ENCODE peak calls at places on chromosomes 16 and 17, in eight cellular contexts. C, V, Q, W, P, Z, S and D are unnamed samples.
A peak's percentile ranks its signal among the peaks of the same experiment; 100 is the strongest.

GRCh38 chr16:19167710-19168172 is 299 bp upstream of the SYT17 start:
- DNase-seq in P (no peak), S (peak; percentile 60), W (peak; percentile 50), Z (peak; percentile 60), V (peak; percentile 81), Q (peak; percentile 65), C (peak; percentile 90), D (peak; percentile 66)

GRCh38 chr17:8753976-8754440 is 4.3 kb downstream of the SPDYE4 start:
- DNase-seq in P (no peak), C (peak; percentile 64), W (no peak), S (peak; percentile 34), Q (peak; percentile 21), Z (peak; percentile 31), V (no peak), D (peak; percentile 21)

GRCh38 chr17:81831957-81832607 is 1.0 kb downstream of the MCRIP1 start:
- DNase-seq in W (no peak), C (no peak), Z (no peak), S (no peak), Q (no peak), P (no peak), V (no peak), D (peak; percentile 84)

GRCh38 chr16:878886-879285 is 78.4 kb upstream of the GNG13 start:
- DNase-seq in Q (no peak), P (no peak), C (no peak), S (no peak), W (no peak), V (no peak), Z (no peak), D (no peak)

GRCh38 chr17:54899721-54900456 is 763 bp upstream of the TOM1L1 start:
- DNase-seq in P (no peak), Z (no peak), Q (no peak), V (peak; percentile 33), S (peak; percentile 27), W (peak; percentile 29), C (no peak), D (no peak)

GRCh38 chr17:72372185-72372584 is 251.4 kb downstream of the SOX9 start:
- DNase-seq in P (no peak), Z (no peak), W (no peak), S (no peak), C (no peak), Q (no peak), V (no peak), D (no peak)

GRCh38 chr17:40415390-40415789 is 2.3 kb downstream of the TOP2A start:
- DNase-seq in P (no peak), Q (peak; percentile 47), S (peak; percentile 38), W (no peak), C (peak; percentile 57), V (no peak), Z (no peak), D (peak; percentile 61)

GRCh38 chr17:66975188-66975587 is 10.7 kb downstream of the CACNG4 start:
- DNase-seq in V (no peak), S (no peak), W (no peak), Z (no peak), P (no peak), Q (no peak), C (no peak), D (no peak)

GRCh38 chr17:39062846-39063680 is 88.4 kb downstream of the PLXDC1 start:
- DNase-seq in W (no peak), S (no peak), P (no peak), C (no peak), Q (no peak), V (no peak), Z (no peak), D (no peak)

GRCh38 chr16:27759301-27759871 is 209.4 kb downstream of the KATNIP start:
- DNase-seq in C (no peak), Z (no peak), W (no peak), P (no peak), V (no peak), Q (peak; percentile 58), S (no peak), D (no peak)

GRCh38 chr16:52235186-52235585 is 311.8 kb downstream of the TOX3 start:
- DNase-seq in S (no peak), Z (no peak), W (no peak), V (no peak), Q (no peak), P (no peak), C (no peak), D (no peak)

GRCh38 chr16:24988593-24989338 is 26.4 kb downstream of the ARHGAP17 start:
- DNase-seq in Z (peak; percentile 6), P (no peak), C (peak; percentile 49), S (peak; percentile 75), Q (peak; percentile 92), V (no peak), W (no peak), D (no peak)

GRCh38 chr16:67441907-67442306 is 11.0 kb downstream of the HSD11B2 start:
- DNase-seq in C (no peak), P (no peak), Z (no peak), Q (no peak), S (no peak), W (no peak), V (no peak), D (no peak)

GRCh38 chr17:20084621-20085282 is 75.6 kb downstream of the SPECC1 start:
- DNase-seq in C (no peak), S (no peak), V (no peak), W (no peak), Z (no peak), P (no peak), Q (no peak), D (no peak)

GRCh38 chr16:73311857-73312723 is 264.2 kb upstream of the ZFHX3 start:
- DNase-seq in Z (no peak), P (no peak), Q (no peak), W (no peak), V (no peak), S (no peak), C (no peak), D (no peak)

GRCh38 chr16:85462405-85463227 is 150.5 kb upstream of the GSE1 start:
- DNase-seq in C (no peak), Z (no peak), S (no peak), W (no peak), V (no peak), Q (no peak), P (no peak), D (peak; percentile 82)

GRCh38 chr16:30041841-30042240 is 10.8 kb upstream of the TLCD3B start:
- DNase-seq in S (no peak), Q (peak; percentile 66), V (no peak), Z (no peak), W (no peak), P (no peak), C (no peak), D (peak; percentile 45)

GRCh38 chr16:89787365-89787805 is 29.1 kb downstream of the FANCA start:
- DNase-seq in W (no peak), Z (no peak), S (peak; percentile 35), V (no peak), P (no peak), C (no peak), Q (no peak), D (no peak)

GRCh38 chr17:27605409-27605808 is 25.6 kb upstream of the LGALS9 start:
- DNase-seq in P (no peak), C (no peak), Q (no peak), W (no peak), V (no peak), Z (no peak), S (no peak), D (no peak)

GRCh38 chr16:57536306-57537193 is at the start of gene CCDC102A:
- DNase-seq in C (no peak), Z (no peak), V (peak; percentile 62), W (no peak), P (no peak), Q (peak; percentile 49), S (no peak), D (peak; percentile 85)

GRCh38 chr17:21462259-21462658 is 86.1 kb downstream of the KCNJ12 start:
- DNase-seq in V (no peak), C (no peak), S (no peak), Q (no peak), P (no peak), Z (no peak), W (no peak), D (no peak)

GRCh38 chr17:82489117-82489516 is 30.4 kb upstream of the FOXK2 start:
- DNase-seq in Z (no peak), V (no peak), P (no peak), S (no peak), W (no peak), C (no peak), Q (no peak), D (no peak)

GRCh38 chr16:79334127-79334526 is 266.4 kb downstream of the MAF start:
- DNase-seq in W (no peak), V (peak; percentile 73), Q (no peak), S (peak; percentile 16), P (no peak), Z (no peak), C (peak; percentile 4), D (peak; percentile 41)

GRCh38 chr16:52613508-52613907 is 66.6 kb upstream of the TOX3 start:
- DNase-seq in Q (no peak), V (no peak), C (no peak), S (no peak), W (no peak), P (no peak), Z (no peak), D (peak; percentile 9)

GRCh38 chr17:15945493-15946209 is 721 bp downstream of the ADORA2B start:
- DNase-seq in P (no peak), Q (no peak), C (no peak), S (no peak), Z (no peak), V (peak; percentile 31), W (no peak), D (peak; percentile 48)

DNA sequence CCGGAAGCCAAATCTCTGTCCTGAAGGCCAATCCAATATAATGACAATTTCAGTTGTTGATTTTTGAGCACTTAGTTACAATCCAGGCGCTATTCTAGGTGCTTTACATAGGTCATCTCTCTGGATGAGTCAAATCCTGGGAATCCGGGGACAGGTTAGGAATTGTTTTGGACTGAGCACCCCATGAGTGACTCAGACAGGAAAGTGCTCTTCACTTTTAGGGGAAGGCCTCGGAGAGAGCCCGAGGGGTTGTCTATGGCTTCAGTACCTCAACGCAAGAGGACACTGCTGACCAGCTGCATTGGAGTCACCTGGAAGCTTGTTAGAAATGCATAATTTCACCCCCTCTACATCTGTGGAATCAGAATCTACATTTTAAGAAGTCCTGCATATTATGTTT is 108.8 kb downstream of the IRX5 start:
- DNase-seq in Q (no peak), Z (no peak), V (no peak), W (no peak), S (no peak), P (no peak), C (no peak), D (no peak)
- TF ChIP-seq MAX in Q (no peak), Z (no peak), V (no peak), W (no peak), S (no peak), P (no peak), C (no peak), D (no peak)

GRCh38 chr17:33267279-33267790 is 25.8 kb downstream of the ASIC2 start:
- DNase-seq in S (no peak), C (peak; percentile 71), V (no peak), P (no peak), Q (peak; percentile 6), Z (no peak), W (no peak), D (no peak)
- TF ChIP-seq MAX in S (no peak), C (peak; percentile 57), V (no peak), P (no peak), Q (no peak), Z (no peak), W (no peak), D (no peak)

GRCh38 chr17:14205992-14206461 is 30.6 kb downstream of the CDRT15 start:
- DNase-seq in V (no peak), P (no peak), W (no peak), S (no peak), Z (peak; percentile 86), Q (no peak), C (no peak), D (no peak)
- TF ChIP-seq MAX in V (no peak), P (no peak), W (no peak), S (no peak), Z (peak; percentile 91), Q (no peak), C (no peak), D (no peak)

GRCh38 chr16:16032271-16032979 is 83.0 kb downstream of the ABCC1 start:
- DNase-seq in W (no peak), Q (no peak), C (no peak), V (no peak), P (no peak), Z (no peak), S (no peak), D (no peak)
- TF ChIP-seq MAX in W (no peak), Q (no peak), C (no peak), V (no peak), P (no peak), Z (no peak), S (no peak), D (no peak)